ENCODE peak calls at places on chromosomes 2 and 18, in five cellular contexts. One of them, this sample, is unnamed.

GRCh38 chr2:203805485-203805838 is 62.1 kb upstream of the CTLA4 start:
- DNase-seq in HCT116: no peak
- DNase-seq in tibial nerve: no peak
- DNase-seq in tibial artery: no peak
- DNase-seq in sigmoid colon: no peak
- DNase-seq in this sample: no peak

GRCh38 chr18:74694436-74694835 is 96.8 kb downstream of the ZNF407 start:
- DNase-seq in HCT116: no peak
- DNase-seq in tibial nerve: no peak
- DNase-seq in tibial artery: no peak
- DNase-seq in sigmoid colon: no peak
- DNase-seq in this sample: no peak

GRCh38 chr2:233121856-233122255 is 61.7 kb downstream of the INPP5D start:
- DNase-seq in HCT116: no peak
- DNase-seq in tibial nerve: no peak
- DNase-seq in tibial artery: no peak
- DNase-seq in sigmoid colon: peak; percentile 19
- DNase-seq in this sample: no peak

GRCh38 chr2:3041841-3042600 is 335.6 kb downstream of the EIPR1 start:
- DNase-seq in HCT116: no peak
- DNase-seq in tibial nerve: no peak
- DNase-seq in tibial artery: no peak
- DNase-seq in sigmoid colon: no peak
- DNase-seq in this sample: no peak

GRCh38 chr2:60554649-60555065 is 1.2 kb upstream of the BCL11A start:
- DNase-seq in HCT116: no peak
- DNase-seq in tibial nerve: no peak
- DNase-seq in tibial artery: no peak
- DNase-seq in sigmoid colon: no peak
- DNase-seq in this sample: peak; percentile 8

GRCh38 chr2:21515903-21516302 is 392.1 kb downstream of the TDRD15 start:
- DNase-seq in HCT116: no peak
- DNase-seq in tibial nerve: no peak
- DNase-seq in tibial artery: no peak
- DNase-seq in sigmoid colon: no peak
- DNase-seq in this sample: no peak

GRCh38 chr2:239773377-239774141 is 251.6 kb downstream of the NDUFA10 start:
- DNase-seq in HCT116: no peak
- DNase-seq in tibial nerve: no peak
- DNase-seq in tibial artery: no peak
- DNase-seq in sigmoid colon: peak; percentile 37
- DNase-seq in this sample: no peak

GRCh38 chr2:18124126-18124835 is 245.8 kb downstream of the KCNS3 start:
- DNase-seq in HCT116: no peak
- DNase-seq in tibial nerve: no peak
- DNase-seq in tibial artery: no peak
- DNase-seq in sigmoid colon: no peak
- DNase-seq in this sample: no peak

GRCh38 chr2:75709297-75709696 is 1.4 kb downstream of the GCFC2 start:
- DNase-seq in HCT116: no peak
- DNase-seq in tibial nerve: no peak
- DNase-seq in tibial artery: no peak
- DNase-seq in sigmoid colon: no peak
- DNase-seq in this sample: peak; percentile 8

GRCh38 chr2:95030496-95030895 is 5.0 kb downstream of the MAL start:
- DNase-seq in HCT116: no peak
- DNase-seq in tibial nerve: no peak
- DNase-seq in tibial artery: no peak
- DNase-seq in sigmoid colon: no peak
- DNase-seq in this sample: no peak

GRCh38 chr18:51110073-51110797 is 80.2 kb downstream of the SMAD4 start:
- DNase-seq in HCT116: no peak
- DNase-seq in tibial nerve: peak; percentile 61
- DNase-seq in tibial artery: no peak
- DNase-seq in sigmoid colon: peak; percentile 73
- DNase-seq in this sample: peak; percentile 65

GRCh38 chr2:4673025-4673489 is 969.7 kb downstream of the DCDC2C start:
- DNase-seq in HCT116: no peak
- DNase-seq in tibial nerve: no peak
- DNase-seq in tibial artery: no peak
- DNase-seq in sigmoid colon: no peak
- DNase-seq in this sample: no peak

GRCh38 chr2:99651930-99652670 is 162.3 kb upstream of the REV1 start:
- DNase-seq in HCT116: no peak
- DNase-seq in tibial nerve: no peak
- DNase-seq in tibial artery: no peak
- DNase-seq in sigmoid colon: no peak
- DNase-seq in this sample: peak; percentile 30

GRCh38 chr2:27407798-27408491 is 1.4 kb downstream of the PPM1G start:
- DNase-seq in HCT116: peak; percentile 60
- DNase-seq in tibial nerve: peak; percentile 16
- DNase-seq in tibial artery: no peak
- DNase-seq in sigmoid colon: no peak
- DNase-seq in this sample: peak; percentile 52

GRCh38 chr18:27808678-27809077 is 368.3 kb downstream of the CDH2 start:
- DNase-seq in HCT116: no peak
- DNase-seq in tibial nerve: no peak
- DNase-seq in tibial artery: no peak
- DNase-seq in sigmoid colon: no peak
- DNase-seq in this sample: no peak

GRCh38 chr2:47560107-47560819 is 157.3 kb downstream of the MSH2 start:
- DNase-seq in HCT116: no peak
- DNase-seq in tibial nerve: no peak
- DNase-seq in tibial artery: no peak
- DNase-seq in sigmoid colon: no peak
- DNase-seq in this sample: no peak

GRCh38 chr2:157061799-157062198 is 195.7 kb upstream of the GALNT5 start:
- DNase-seq in HCT116: no peak
- DNase-seq in tibial nerve: no peak
- DNase-seq in tibial artery: no peak
- DNase-seq in sigmoid colon: no peak
- DNase-seq in this sample: no peak

GRCh38 chr18:58186258-58186948 is 142.4 kb downstream of the NEDD4L start:
- DNase-seq in HCT116: no peak
- DNase-seq in tibial nerve: no peak
- DNase-seq in tibial artery: no peak
- DNase-seq in sigmoid colon: no peak
- DNase-seq in this sample: peak; percentile 67

GRCh38 chr18:4384932-4385331 is 70.2 kb downstream of the DLGAP1 start:
- DNase-seq in HCT116: no peak
- DNase-seq in tibial nerve: no peak
- DNase-seq in tibial artery: no peak
- DNase-seq in sigmoid colon: no peak
- DNase-seq in this sample: no peak

GRCh38 chr2:23238011-23238657 is 146.8 kb upstream of the KLHL29 start:
- DNase-seq in HCT116: no peak
- DNase-seq in tibial nerve: no peak
- DNase-seq in tibial artery: no peak
- DNase-seq in sigmoid colon: no peak
- DNase-seq in this sample: no peak

GRCh38 chr2:109436635-109437225 is 177.0 kb downstream of the SEPTIN10 start:
- DNase-seq in HCT116: no peak
- DNase-seq in tibial nerve: no peak
- DNase-seq in tibial artery: peak; percentile 64
- DNase-seq in sigmoid colon: peak; percentile 59
- DNase-seq in this sample: no peak

GRCh38 chr18:73653251-73653650 is 494.4 kb downstream of the FBXO15 start:
- DNase-seq in HCT116: no peak
- DNase-seq in tibial nerve: no peak
- DNase-seq in tibial artery: no peak
- DNase-seq in sigmoid colon: no peak
- DNase-seq in this sample: no peak

GRCh38 chr2:238471-239268 is 25.2 kb downstream of the SH3YL1 start:
- DNase-seq in HCT116: no peak
- DNase-seq in tibial nerve: no peak
- DNase-seq in tibial artery: no peak
- DNase-seq in sigmoid colon: no peak
- DNase-seq in this sample: no peak

GRCh38 chr18:23856466-23857175 is 157.9 kb upstream of the TTC39C start:
- DNase-seq in HCT116: peak; percentile 32
- DNase-seq in tibial nerve: no peak
- DNase-seq in tibial artery: no peak
- DNase-seq in sigmoid colon: no peak
- DNase-seq in this sample: no peak

GRCh38 chr2:240215676-240216051 is 75.2 kb upstream of the OTOS start:
- DNase-seq in HCT116: no peak
- DNase-seq in tibial nerve: no peak
- DNase-seq in tibial artery: peak; percentile 50
- DNase-seq in sigmoid colon: peak; percentile 53
- DNase-seq in this sample: no peak

GRCh38 chr18:21739604-21740473 is 753 bp upstream of the MIB1 start:
- DNase-seq in HCT116: no peak
- DNase-seq in tibial nerve: no peak
- DNase-seq in tibial artery: no peak
- DNase-seq in sigmoid colon: no peak
- DNase-seq in this sample: peak; percentile 23

GRCh38 chr2:112794131-112794733 is 9.9 kb upstream of the IL1A start:
- DNase-seq in HCT116: peak; percentile 49
- DNase-seq in tibial nerve: peak; percentile 39
- DNase-seq in tibial artery: no peak
- DNase-seq in sigmoid colon: peak; percentile 69
- DNase-seq in this sample: peak; percentile 80

GRCh38 chr2:71823526-71823925 is 324.1 kb downstream of the CYP26B1 start:
- DNase-seq in HCT116: no peak
- DNase-seq in tibial nerve: no peak
- DNase-seq in tibial artery: no peak
- DNase-seq in sigmoid colon: no peak
- DNase-seq in this sample: no peak

GRCh38 chr2:237507478-237507877 is 20.4 kb downstream of the MLPH start:
- DNase-seq in HCT116: no peak
- DNase-seq in tibial nerve: no peak
- DNase-seq in tibial artery: no peak
- DNase-seq in sigmoid colon: peak; percentile 4
- DNase-seq in this sample: no peak

GRCh38 chr2:72527424-72527823 is 298.4 kb downstream of the EXOC6B start:
- DNase-seq in HCT116: no peak
- DNase-seq in tibial nerve: no peak
- DNase-seq in tibial artery: no peak
- DNase-seq in sigmoid colon: no peak
- DNase-seq in this sample: no peak

GRCh38 chr18:36572135-36572856 is 256.5 kb downstream of the TPGS2 start:
- DNase-seq in HCT116: peak; percentile 8
- DNase-seq in tibial nerve: peak; percentile 81
- DNase-seq in tibial artery: no peak
- DNase-seq in sigmoid colon: no peak
- DNase-seq in this sample: peak; percentile 30

GRCh38 chr2:38446972-38447561 is 70.0 kb upstream of the ATL2 start:
- DNase-seq in HCT116: no peak
- DNase-seq in tibial nerve: no peak
- DNase-seq in tibial artery: no peak
- DNase-seq in sigmoid colon: no peak
- DNase-seq in this sample: peak; percentile 41

GRCh38 chr2:43154685-43155084 is 71.7 kb downstream of the ZFP36L2 start:
- DNase-seq in HCT116: no peak
- DNase-seq in tibial nerve: no peak
- DNase-seq in tibial artery: no peak
- DNase-seq in sigmoid colon: no peak
- DNase-seq in this sample: no peak

GRCh38 chr18:3265564-3266033 is 3.7 kb downstream of the MYL12B start:
- DNase-seq in HCT116: no peak
- DNase-seq in tibial nerve: no peak
- DNase-seq in tibial artery: no peak
- DNase-seq in sigmoid colon: no peak
- DNase-seq in this sample: peak; percentile 27

GRCh38 chr2:178478102-178478441 is 328 bp downstream of the FKBP7 start:
- DNase-seq in HCT116: no peak
- DNase-seq in tibial nerve: peak; percentile 6
- DNase-seq in tibial artery: no peak
- DNase-seq in sigmoid colon: peak; percentile 60
- DNase-seq in this sample: no peak

GRCh38 chr2:218883491-218884490 is 3.1 kb downstream of the WNT10A start:
- DNase-seq in HCT116: no peak
- DNase-seq in tibial nerve: no peak
- DNase-seq in tibial artery: no peak
- DNase-seq in sigmoid colon: no peak
- DNase-seq in this sample: peak; percentile 75
- H3K27ac ChIP-seq in HCT116: peak overlapping the region; percentile 58
- H3K27ac ChIP-seq in tibial nerve: no peak overlapping the region
- H3K27ac ChIP-seq in tibial artery: no peak overlapping the region
- H3K27ac ChIP-seq in sigmoid colon: no peak overlapping the region
- H3K27ac ChIP-seq in this sample: peak overlapping the region; percentile 87

GRCh38 chr2:235112365-235112764 is 160.5 kb downstream of the SH3BP4 start:
- DNase-seq in HCT116: no peak
- DNase-seq in tibial nerve: no peak
- DNase-seq in tibial artery: no peak
- DNase-seq in sigmoid colon: no peak
- DNase-seq in this sample: no peak

GRCh38 chr2:235116885-235117492 is 165.2 kb downstream of the SH3BP4 start:
- DNase-seq in HCT116: peak; percentile 32
- DNase-seq in tibial nerve: no peak
- DNase-seq in tibial artery: no peak
- DNase-seq in sigmoid colon: no peak
- DNase-seq in this sample: peak; percentile 31

DNA sequence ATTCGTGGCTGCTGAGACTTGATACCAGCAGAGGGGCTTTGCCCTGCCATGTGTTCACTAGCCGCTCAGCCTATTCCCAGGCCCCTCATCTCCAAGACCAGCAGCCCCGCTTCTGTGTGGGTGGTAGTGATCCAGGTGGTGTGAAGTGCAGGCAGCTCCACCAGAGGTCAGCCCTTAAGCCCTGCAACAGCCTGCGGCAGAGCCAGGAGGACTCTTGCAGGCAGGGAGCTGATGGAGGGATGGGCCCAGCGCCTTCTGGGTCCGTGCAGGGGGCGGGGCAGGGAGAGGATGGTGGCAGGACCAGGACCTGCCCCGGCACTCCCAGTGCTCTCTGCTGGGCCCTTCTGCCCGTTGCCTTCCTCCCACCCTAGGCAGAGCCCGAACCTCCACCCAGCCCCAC is 162.0 kb downstream of the SH3BP4 start:
- DNase-seq in HCT116: no peak
- DNase-seq in tibial nerve: no peak
- DNase-seq in tibial artery: no peak
- DNase-seq in sigmoid colon: no peak
- DNase-seq in this sample: no peak
- TF ChIP-seq CTCF in HCT116: no peak
- TF ChIP-seq CTCF in tibial nerve: no peak
- TF ChIP-seq CTCF in tibial artery: no peak
- TF ChIP-seq CTCF in sigmoid colon: no peak
- TF ChIP-seq CTCF in this sample: no peak

GRCh38 chr18:13629841-13630747 is 96.3 kb downstream of the FAM210A start:
- DNase-seq in HCT116: peak; percentile 48
- DNase-seq in tibial nerve: peak; percentile 63
- DNase-seq in tibial artery: no peak
- DNase-seq in sigmoid colon: peak; percentile 80
- DNase-seq in this sample: peak; percentile 78
- H3K27ac ChIP-seq in HCT116: no peak overlapping the region
- H3K27ac ChIP-seq in tibial nerve: no peak overlapping the region
- H3K27ac ChIP-seq in tibial artery: no peak overlapping the region
- H3K27ac ChIP-seq in sigmoid colon: no peak overlapping the region
- H3K27ac ChIP-seq in this sample: no peak overlapping the region

DNA sequence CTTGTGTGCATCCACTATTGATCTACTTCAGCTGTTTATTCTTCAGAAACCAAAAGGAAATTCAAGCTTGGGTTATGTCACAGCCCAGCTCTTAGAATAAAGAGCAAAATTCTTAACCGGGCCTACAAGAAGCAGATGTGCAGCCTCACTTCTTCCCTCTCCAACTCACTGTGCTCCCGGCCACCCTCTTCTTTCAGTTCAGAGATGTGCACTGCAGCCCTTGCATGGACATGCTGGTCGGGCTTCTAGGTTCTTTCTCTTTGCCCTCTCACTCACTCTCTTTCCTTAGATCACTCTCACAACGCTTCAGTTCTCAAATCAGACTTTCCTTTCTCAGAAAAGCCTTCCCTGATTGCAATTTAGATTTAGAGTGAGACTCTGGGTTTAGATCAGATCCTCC is 104.1 kb downstream of the CHN1 start:
- DNase-seq in HCT116: no peak
- DNase-seq in tibial nerve: no peak
- DNase-seq in tibial artery: no peak
- DNase-seq in sigmoid colon: no peak
- DNase-seq in this sample: no peak
- TF ChIP-seq CTCF in HCT116: no peak
- TF ChIP-seq CTCF in tibial nerve: no peak
- TF ChIP-seq CTCF in tibial artery: no peak
- TF ChIP-seq CTCF in sigmoid colon: no peak
- TF ChIP-seq CTCF in this sample: no peak

This sample was measured in RWPE1.